ENCODE peak calls at places on chromosomes 7 and 10, in nine cellular contexts. W, D, R, F, L, T, X, C and U are unnamed samples.

GRCh38 chr10:110005716-110006115 is 2.1 kb upstream of the ADD3 start:
- DNase-seq in L (no peak), X (peak), D (peak), C (peak), T (no peak), F (peak), W (no peak), R (peak), U (no peak)

GRCh38 chr10:112311481-112311880 is 28.3 kb downstream of the TECTB start:
- DNase-seq in W (no peak), L (no peak), F (no peak), X (no peak), D (no peak), T (no peak), R (no peak), C (no peak), U (no peak)

GRCh38 chr7:25820432-25821040 is 331.5 kb upstream of the NFE2L3 start:
- DNase-seq in T (peak), X (peak), D (peak), C (peak), F (no peak), W (peak), R (peak), L (peak), U (no peak)

GRCh38 chr10:114925675-114926204 is 12.3 kb upstream of the TRUB1 start:
- DNase-seq in D (no peak), L (peak), W (no peak), C (peak), X (peak), R (peak), T (peak), F (peak), U (no peak)

GRCh38 chr10:77501846-77502251 is 135.8 kb downstream of the KCNMA1 start:
- DNase-seq in F (peak), R (peak), W (no peak), T (peak), D (no peak), X (no peak), L (no peak), C (no peak), U (no peak)

GRCh38 chr7:157538735-157539134 is 201.9 kb downstream of the DNAJB6 start:
- DNase-seq in F (no peak), L (no peak), D (no peak), T (no peak), X (no peak), W (no peak), C (no peak), R (no peak), U (no peak)

GRCh38 chr10:93280121-93280698 is 201.9 kb downstream of the MYOF start:
- DNase-seq in D (peak), F (no peak), C (no peak), T (no peak), W (no peak), L (no peak), X (no peak), R (no peak), U (no peak)

GRCh38 chr10:102775201-102775972 is 31.6 kb downstream of the WBP1L start:
- DNase-seq in W (no peak), L (no peak), R (no peak), F (peak), T (no peak), C (no peak), X (peak), D (no peak), U (no peak)

GRCh38 chr7:101166603-101166908 is 1.2 kb upstream of the VGF start:
- DNase-seq in W (no peak), C (no peak), F (no peak), T (no peak), D (no peak), L (no peak), R (no peak), X (no peak), U (no peak)

GRCh38 chr10:73139251-73139650 is 28.6 kb downstream of the ECD start:
- DNase-seq in X (no peak), W (no peak), R (no peak), F (no peak), C (no peak), T (no peak), L (no peak), D (no peak), U (no peak)

GRCh38 chr10:79275431-79275851 is 71.8 kb upstream of the PPIF start:
- DNase-seq in D (no peak), C (no peak), X (no peak), R (peak), T (no peak), W (no peak), F (no peak), L (no peak), U (no peak)

DNA sequence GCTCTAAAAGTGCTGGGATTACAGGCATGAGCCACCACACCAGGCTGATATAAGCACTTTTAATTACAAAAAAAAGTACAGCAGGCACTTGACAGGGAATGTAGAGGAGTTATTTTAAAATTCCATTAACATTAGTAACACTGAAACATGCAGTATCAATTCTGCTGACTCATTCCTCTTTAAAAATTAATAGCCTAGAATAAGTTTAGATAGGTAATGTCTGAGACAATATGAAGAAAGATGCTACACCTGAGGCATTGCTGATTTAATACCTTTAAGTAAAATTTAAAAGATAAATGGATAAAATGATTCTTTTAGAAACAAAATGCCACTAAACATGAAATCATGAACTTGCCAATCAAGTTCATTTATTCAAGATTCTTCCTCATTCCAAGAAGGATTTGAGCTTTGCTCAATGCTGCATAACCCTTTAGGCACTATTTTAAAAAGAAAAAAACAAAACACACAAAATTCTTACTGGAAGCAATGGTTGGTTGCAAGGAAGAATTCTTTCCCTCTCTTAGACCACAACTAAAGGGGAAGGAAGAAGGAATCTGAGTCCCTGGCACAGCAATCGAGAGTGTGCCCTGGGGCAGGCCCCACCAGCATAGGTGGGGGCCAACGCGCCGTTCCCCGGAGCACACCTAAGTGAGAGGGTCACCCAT is 26.6 kb downstream of the ESYT2 start:
- DNase-seq in R (peak), T (peak), D (no peak), W (no peak), X (no peak), F (peak), L (peak), C (peak), U (no peak)
- TF ChIP-seq EZH2 in R (no peak), T (no peak), D (no peak), W (no peak), X (no peak), F (no peak), L (no peak), C (no peak), U (no peak)

DNA sequence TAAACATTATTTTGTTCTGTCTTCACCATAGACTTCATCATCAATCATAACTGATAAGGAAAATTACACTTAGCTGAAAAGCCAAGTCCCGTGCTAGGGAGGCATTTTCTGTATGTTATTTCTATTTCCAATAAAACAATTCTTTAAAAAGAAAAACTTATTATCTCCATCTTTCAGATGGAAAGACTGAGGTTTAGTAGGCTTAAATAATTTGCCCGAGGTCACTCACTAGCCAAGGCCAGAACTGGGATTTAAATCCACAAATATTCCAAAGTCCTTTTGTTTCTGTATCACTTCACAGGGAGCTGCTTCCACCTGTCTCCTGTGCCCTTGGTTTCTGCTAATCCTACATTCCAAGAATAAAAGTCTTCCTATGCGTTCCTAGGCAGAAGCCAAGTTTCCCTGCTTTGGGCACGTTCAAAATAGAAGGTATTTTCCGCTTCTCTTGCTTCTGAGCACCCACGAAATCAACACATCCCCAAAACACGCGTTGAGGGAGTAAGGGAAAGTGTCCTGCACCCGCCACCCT is 720 bp downstream of the CPVL start:
- DNase-seq in C (no peak), L (no peak), W (no peak), D (peak), F (no peak), R (no peak), T (no peak), X (no peak), U (no peak)
- TF ChIP-seq EZH2 in C (no peak), L (no peak), W (no peak), D (peak), F (no peak), R (no peak), T (no peak), X (no peak), U (no peak)

DNA sequence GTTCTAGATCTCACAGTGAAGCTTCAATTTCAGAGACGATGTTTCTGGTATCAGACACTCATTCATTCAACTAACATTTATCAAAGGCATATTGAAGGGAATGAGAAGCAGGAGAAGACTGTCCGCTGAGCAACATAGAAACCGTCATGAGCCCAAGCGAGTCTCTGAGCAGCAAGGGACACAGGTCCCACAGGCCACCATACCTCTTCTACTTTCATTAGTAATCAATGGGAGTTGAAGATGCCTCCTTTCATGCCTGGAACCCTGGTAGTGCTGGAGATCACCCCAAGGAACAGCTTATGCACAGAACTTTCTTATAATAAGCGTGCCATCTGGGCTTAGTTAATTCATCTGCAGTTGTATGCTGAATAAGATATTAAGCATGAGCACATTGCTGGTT is 1.2 kb downstream of the PAX4 start:
- DNase-seq in R (no peak), C (no peak), X (no peak), F (no peak), L (no peak), D (no peak), W (no peak), T (no peak), U (no peak)
- TF ChIP-seq EZH2 in R (no peak), C (no peak), X (no peak), F (no peak), L (no peak), D (no peak), W (peak), T (no peak), U (no peak)

GRCh38 chr10:8034666-8035640 is 19.5 kb upstream of the GATA3 start:
- DNase-seq in C (peak), L (no peak), D (peak), X (no peak), T (no peak), F (no peak), W (no peak), R (no peak), U (no peak)
- TF ChIP-seq EZH2 in C (no peak), L (no peak), D (peak), X (no peak), T (no peak), F (peak), W (no peak), R (no peak), U (no peak)

GRCh38 chr7:28956608-28957063 is 1.5 kb downstream of the TRIL start:
- DNase-seq in T (peak), X (peak), L (no peak), R (peak), F (peak), W (no peak), D (peak), C (peak), U (no peak)

GRCh38 chr7:28958235-28958945 is at the start of gene TRIL:
- DNase-seq in L (no peak), D (peak), R (peak), F (peak), T (no peak), X (peak), W (no peak), C (peak), U (no peak)

GRCh38 chr7:28958946-28959417 is 852 bp upstream of the TRIL start:
- DNase-seq in T (peak), D (no peak), L (no peak), C (no peak), W (no peak), F (no peak), R (no peak), X (no peak), U (no peak)

GRCh38 chr7:28957064-28957821 is 887 bp downstream of the TRIL start:
- DNase-seq in T (no peak), D (peak), F (peak), C (peak), R (peak), X (peak), L (no peak), W (no peak), U (no peak)

GRCh38 chr7:28957822-28958234 is 302 bp downstream of the TRIL start:
- DNase-seq in T (no peak), L (no peak), D (peak), X (peak), R (peak), C (peak), F (no peak), W (no peak), U (no peak)
- TF ChIP-seq EZH2 in T (no peak), L (no peak), D (peak), X (no peak), R (no peak), C (no peak), F (peak), W (no peak), U (no peak)

GRCh38 chr10:97140284-97140846 is 45.4 kb downstream of the SLIT1 start:
- DNase-seq in R (no peak), W (no peak), X (no peak), C (no peak), F (no peak), D (no peak), T (no peak), L (no peak), U (no peak)
- TF ChIP-seq EZH2 in R (no peak), W (no peak), X (no peak), C (no peak), F (no peak), D (no peak), T (no peak), L (no peak), U (no peak)

GRCh38 chr7:155456772-155457543 is 971 bp upstream of the EN2 start:
- DNase-seq in C (peak), F (peak), W (no peak), L (no peak), X (peak), T (peak), R (peak), D (peak), U (no peak)

GRCh38 chr7:155459867-155460461 is 2.0 kb downstream of the EN2 start:
- DNase-seq in X (no peak), R (no peak), T (no peak), F (no peak), D (peak), W (no peak), L (no peak), C (no peak), U (no peak)

GRCh38 chr7:155459133-155459866 is 1.4 kb downstream of the EN2 start:
- DNase-seq in L (no peak), C (no peak), F (no peak), X (no peak), T (no peak), R (no peak), D (peak), W (no peak), U (no peak)

GRCh38 chr7:155457544-155458316 is at the start of gene EN2:
- DNase-seq in L (no peak), R (peak), F (no peak), C (no peak), W (no peak), D (peak), T (peak), X (no peak), U (no peak)

GRCh38 chr7:155458317-155459132 is 596 bp downstream of the EN2 start:
- DNase-seq in W (no peak), T (no peak), C (no peak), X (no peak), F (no peak), R (peak), L (no peak), D (peak), U (no peak)
- TF ChIP-seq EZH2 in W (no peak), T (no peak), C (peak), X (peak), F (peak), R (peak), L (no peak), D (peak), U (no peak)

DNA sequence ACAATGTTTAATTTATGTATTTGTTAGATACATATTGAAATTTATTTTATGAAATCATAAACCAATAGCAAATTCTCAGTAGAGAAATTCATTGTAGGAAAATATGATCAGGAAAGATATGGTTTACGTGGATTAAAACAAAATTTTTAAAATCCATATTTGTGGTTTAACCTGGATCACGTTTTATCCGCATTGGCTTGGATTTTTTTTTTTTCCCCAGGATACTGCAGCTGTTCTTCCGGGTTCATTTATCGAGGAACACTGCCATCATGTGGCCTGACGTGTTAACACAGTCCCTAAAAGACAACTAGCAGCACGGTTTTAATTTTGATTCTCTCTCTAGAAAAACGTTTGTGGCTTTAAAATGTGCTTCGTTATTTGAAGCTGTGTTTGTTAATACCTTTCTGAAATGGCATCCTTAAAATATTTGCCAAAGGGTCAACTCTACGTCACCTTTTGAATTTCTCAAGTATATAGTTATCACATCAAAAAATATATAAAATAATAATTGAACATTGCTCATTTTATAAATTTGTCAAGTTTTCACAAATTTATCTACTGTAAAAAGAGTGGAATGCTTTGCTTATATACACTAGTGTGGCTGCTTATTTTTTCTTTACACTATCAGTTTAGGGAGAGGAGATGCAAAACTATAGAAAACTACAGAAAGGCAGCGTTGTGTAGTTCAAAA is 8.7 kb upstream of the ASB4 start:
- DNase-seq in X (peak), R (peak), W (peak), C (peak), L (peak), F (peak), T (peak), D (peak), U (peak)
- TF ChIP-seq EZH2 in X (no peak), R (no peak), W (no peak), C (no peak), L (no peak), F (no peak), T (no peak), D (no peak), U (no peak)

DNA sequence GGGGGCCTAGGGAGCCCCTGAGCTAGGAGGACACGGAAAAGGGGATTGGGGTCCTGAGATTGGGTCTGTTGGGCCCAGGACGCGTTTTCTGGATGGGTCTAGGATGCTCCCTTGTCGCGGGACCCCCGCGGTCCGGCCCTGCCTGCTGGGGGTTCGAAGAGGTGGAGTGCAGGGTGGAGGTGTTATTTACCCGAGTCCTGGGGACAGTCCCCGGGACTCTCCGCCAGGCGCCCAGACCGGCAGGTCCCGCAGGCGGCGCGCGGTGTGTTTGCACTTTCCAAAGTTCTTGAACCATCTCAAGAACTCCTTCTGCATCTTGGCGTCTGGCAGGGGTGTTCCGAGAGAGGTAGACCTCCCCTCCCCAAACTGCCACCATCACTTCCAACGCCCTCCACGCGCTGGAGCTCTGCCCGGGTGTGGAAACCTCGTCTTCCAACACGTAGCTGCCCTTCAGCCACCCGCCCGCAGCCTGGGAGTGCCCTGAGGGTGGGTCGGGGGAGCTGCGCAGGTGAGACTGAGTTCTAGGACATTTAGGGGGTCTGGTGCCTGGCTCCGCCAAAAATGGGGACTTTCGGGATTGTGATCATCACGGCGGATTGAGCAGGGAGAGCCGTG is 569 bp downstream of the CAV1 start:
- DNase-seq in W (no peak), X (peak), L (peak), C (no peak), R (peak), T (peak), D (peak), F (no peak), U (peak)
- TF ChIP-seq EZH2 in W (no peak), X (no peak), L (no peak), C (no peak), R (no peak), T (no peak), D (peak), F (no peak), U (no peak)

GRCh38 chr7:73831656-73832579 is 1.1 kb downstream of the CLDN4 start:
- DNase-seq in T (peak), W (peak), C (no peak), F (no peak), X (peak), D (peak), R (no peak), L (peak), U (no peak)
- TF ChIP-seq EZH2 in T (no peak), W (no peak), C (no peak), F (no peak), X (no peak), D (no peak), R (no peak), L (no peak), U (no peak)